ENCODE peak calls at places on chromosomes 1 and 21, in six cellular contexts. V is naive thymus-derived CD4-positive, alpha-beta T cell; W is pancreas; P is right lobe of liver; F is left ventricle myocardium inferior; S is CD8-positive, alpha-beta T cell. E is an unnamed sample.

GRCh38 chr1:180274221-180274620 is 44.2 kb downstream of the LHX4 start:
- DNase-seq in S (no peak), P (peak; percentile 29), F (no peak), V (no peak), W (no peak), E (no peak)

GRCh38 chr1:14626869-14627607 is 28.6 kb downstream of the KAZN start:
- DNase-seq in F (peak; percentile 57), V (no peak), W (no peak), S (no peak), P (no peak), E (no peak)

GRCh38 chr1:207017615-207018559 is 14.7 kb downstream of the C1orf116 start:
- DNase-seq in V (no peak), P (no peak), W (peak; percentile 57), S (no peak), F (peak; percentile 42), E (no peak)

GRCh38 chr21:17611414-17612022 is 1.2 kb downstream of the BTG3 start:
- DNase-seq in W (peak; percentile 75), P (peak; percentile 66), F (peak; percentile 79), V (peak; percentile 79), S (peak; percentile 52), E (peak; percentile 77)

GRCh38 chr1:86235859-86236258 is 79.3 kb upstream of the COL24A1 start:
- DNase-seq in W (no peak), S (no peak), F (no peak), V (no peak), P (no peak), E (no peak)

GRCh38 chr1:209802117-209802779 is 3.7 kb downstream of the IRF6 start:
- DNase-seq in W (no peak), S (no peak), P (peak; percentile 78), F (no peak), V (no peak), E (no peak)

GRCh38 chr21:34157456-34158025 is 84.2 kb downstream of the MRPS6 start:
- DNase-seq in S (no peak), V (no peak), F (no peak), W (no peak), P (no peak), E (no peak)

GRCh38 chr1:45883633-45884032 is 80.2 kb downstream of the MAST2 start:
- DNase-seq in V (no peak), P (no peak), S (no peak), F (no peak), W (no peak), E (no peak)

GRCh38 chr1:98794196-98794886 is 132.8 kb downstream of the SNX7 start:
- DNase-seq in W (peak; percentile 25), F (no peak), S (peak; percentile 23), V (peak; percentile 23), P (no peak), E (peak; percentile 48)

GRCh38 chr1:29878501-29878900 is 642.2 kb downstream of the PTPRU start:
- DNase-seq in P (no peak), W (no peak), S (no peak), V (no peak), F (no peak), E (no peak)

GRCh38 chr1:56446531-56447098 is 132.7 kb downstream of the PLPP3 start:
- DNase-seq in V (no peak), P (peak; percentile 74), S (no peak), W (no peak), F (peak; percentile 63), E (no peak)

GRCh38 chr21:40546657-40547056 is 300.3 kb downstream of the DSCAM start:
- DNase-seq in V (no peak), W (no peak), P (no peak), S (no peak), F (no peak), E (no peak)

GRCh38 chr1:8902765-8903164 is 24.3 kb upstream of the ENO1 start:
- DNase-seq in F (no peak), V (no peak), P (no peak), S (no peak), W (no peak), E (no peak)

GRCh38 chr21:38980416-38981319 is 174.9 kb downstream of the ETS2 start:
- DNase-seq in S (no peak), V (no peak), P (no peak), F (no peak), W (no peak), E (no peak)

GRCh38 chr1:19372136-19372514 is 60.0 kb downstream of the SLC66A1 start:
- DNase-seq in P (no peak), V (no peak), W (no peak), F (no peak), S (no peak), E (no peak)

GRCh38 chr1:113677250-113678158 is 81.8 kb downstream of the PHTF1 start:
- DNase-seq in P (peak; percentile 81), F (no peak), V (no peak), W (peak; percentile 33), S (no peak), E (peak; percentile 20)

GRCh38 chr1:32390904-32391480 is 3.2 kb downstream of the BSDC1 start:
- DNase-seq in V (no peak), S (no peak), F (no peak), W (no peak), P (no peak), E (no peak)

GRCh38 chr1:202571719-202572339 is 138.4 kb downstream of the SYT2 start:
- DNase-seq in S (no peak), V (no peak), F (no peak), P (no peak), W (no peak), E (no peak)

GRCh38 chr1:41900611-41901444 is 17.9 kb downstream of the HIVEP3 start:
- DNase-seq in F (no peak), P (no peak), W (no peak), V (no peak), S (no peak), E (no peak)

GRCh38 chr21:41611441-41611840 is 103.5 kb upstream of the TMPRSS2 start:
- DNase-seq in S (no peak), P (no peak), W (no peak), V (no peak), F (no peak), E (no peak)

GRCh38 chr1:167416506-167416905 is 101.8 kb downstream of the CD247 start:
- DNase-seq in V (no peak), P (no peak), F (no peak), S (no peak), W (no peak), E (no peak)

GRCh38 chr1:248850536-248851251 is 8.2 kb downstream of the ZNF692 start:
- DNase-seq in S (no peak), V (no peak), F (no peak), P (no peak), W (no peak), E (no peak)

GRCh38 chr1:25148673-25149300 is 83.5 kb downstream of the SYF2 start:
- DNase-seq in V (no peak), W (no peak), F (no peak), P (no peak), S (no peak), E (no peak)

GRCh38 chr1:101506541-101507164 is 269.8 kb downstream of the S1PR1 start:
- DNase-seq in P (no peak), F (no peak), V (no peak), W (no peak), S (no peak), E (no peak)

GRCh38 chr1:17558541-17558940 is 19.0 kb downstream of the ARHGEF10L start:
- DNase-seq in F (no peak), S (no peak), W (no peak), V (no peak), P (no peak), E (no peak)

GRCh38 chr1:17557986-17558385 is 18.5 kb downstream of the ARHGEF10L start:
- DNase-seq in F (no peak), S (no peak), V (no peak), W (no peak), P (no peak), E (no peak)

GRCh38 chr1:17561252-17561558 is 21.7 kb downstream of the ARHGEF10L start:
- DNase-seq in W (no peak), F (no peak), V (no peak), S (no peak), P (no peak), E (no peak)

GRCh38 chr1:17559618-17560419 is 20.3 kb downstream of the ARHGEF10L start:
- DNase-seq in S (no peak), V (no peak), P (peak; percentile 68), F (no peak), W (peak; percentile 71), E (no peak)

DNA sequence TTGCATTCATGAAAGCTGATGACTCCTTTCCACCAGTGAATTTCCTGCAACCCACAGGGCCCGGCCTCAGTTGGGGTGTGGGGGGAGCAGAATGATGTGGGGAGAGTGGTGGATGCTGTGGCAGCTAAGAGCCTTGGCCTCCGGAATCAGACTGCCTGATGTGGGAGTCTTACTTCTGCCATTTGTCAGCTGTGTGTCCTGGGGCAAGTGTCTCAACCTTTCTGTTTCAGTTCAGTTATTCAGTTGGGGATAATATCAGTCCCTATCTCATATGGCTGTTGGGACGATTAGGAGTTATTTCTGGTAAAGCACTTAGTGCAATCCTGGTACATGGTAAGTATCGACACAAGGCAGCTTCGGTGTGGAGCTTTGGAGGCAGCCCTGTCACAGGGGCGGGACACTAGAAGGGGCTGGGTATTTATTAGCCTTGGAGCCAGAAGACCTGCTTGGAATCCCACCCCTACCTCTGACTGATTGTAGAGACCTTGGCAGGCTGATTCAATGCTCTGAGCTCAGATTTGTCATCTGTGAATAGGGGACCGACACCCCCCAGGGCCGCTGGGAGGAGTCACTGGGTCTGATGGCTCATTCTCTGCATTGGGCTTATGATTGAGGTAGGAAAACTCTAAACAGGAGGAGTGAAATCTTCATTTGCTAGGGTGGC is 19.6 kb downstream of the ARHGEF10L start:
- DNase-seq in S (no peak), V (no peak), W (no peak), P (no peak), F (no peak), E (no peak)
- H3K27ac ChIP-seq in S (no peak overlapping the region), V (no peak overlapping the region), W (peak overlapping the region; percentile 91), P (peak overlapping the region; percentile 68), F (peak overlapping the region; percentile 96), E (no peak overlapping the region)

GRCh38 chr1:153882296-153882912 is 40.4 kb downstream of the GATAD2B start:
- DNase-seq in P (no peak), W (no peak), F (no peak), V (no peak), S (no peak), E (no peak)
- H3K27ac ChIP-seq in P (no peak overlapping the region), W (no peak overlapping the region), F (no peak overlapping the region), V (peak overlapping the region; percentile 20), S (no peak overlapping the region), E (no peak overlapping the region)

GRCh38 chr1:182611787-182612186 is 7.6 kb upstream of the RGS16 start:
- DNase-seq in S (no peak), P (no peak), V (no peak), W (no peak), F (no peak), E (no peak)
- H3K27ac ChIP-seq in S (no peak overlapping the region), P (no peak overlapping the region), V (no peak overlapping the region), W (no peak overlapping the region), F (no peak overlapping the region), E (no peak overlapping the region)

GRCh38 chr1:3139871-3140837 is 71.2 kb downstream of the PRDM16 start:
- DNase-seq in P (no peak), S (no peak), V (no peak), F (no peak), W (no peak), E (no peak)

GRCh38 chr1:3142751-3143150 is 73.7 kb downstream of the PRDM16 start:
- DNase-seq in F (no peak), P (no peak), W (no peak), S (no peak), V (no peak), E (no peak)

GRCh38 chr1:3139451-3139852 is 70.4 kb downstream of the PRDM16 start:
- DNase-seq in S (no peak), W (no peak), P (no peak), V (no peak), F (no peak), E (no peak)

GRCh38 chr1:3142236-3142635 is 73.2 kb downstream of the PRDM16 start:
- DNase-seq in P (no peak), W (no peak), S (no peak), F (no peak), V (no peak), E (no peak)

GRCh38 chr1:3141836-3142235 is 72.8 kb downstream of the PRDM16 start:
- DNase-seq in S (no peak), P (no peak), V (no peak), F (no peak), W (no peak), E (no peak)
- H3K27ac ChIP-seq in S (no peak overlapping the region), P (no peak overlapping the region), V (no peak overlapping the region), F (no peak overlapping the region), W (no peak overlapping the region), E (no peak overlapping the region)

E was measured in AG04450.